ENCODE peak calls at places on chromosomes 13 and 19, in five cellular contexts. One of them, this sample, is unnamed.

GRCh38 chr13:112722433-112723250 is 32.8 kb downstream of the ATP11A start:
- DNase-seq in transverse colon: no peak
- DNase-seq in tibial artery: no peak
- DNase-seq in dorsolateral prefrontal cortex: no peak
- DNase-seq in cardiac fibroblast: peak; percentile 95
- DNase-seq in this sample: no peak

GRCh38 chr19:7868671-7869452 is 5.3 kb downstream of the PRR36 start:
- DNase-seq in transverse colon: peak; percentile 83
- DNase-seq in dorsolateral prefrontal cortex: no peak
- DNase-seq in tibial artery: peak; percentile 33
- DNase-seq in cardiac fibroblast: peak; percentile 57
- DNase-seq in this sample: peak; percentile 97

GRCh38 chr13:49643003-49643651 is 14.8 kb downstream of the ARL11 start:
- DNase-seq in dorsolateral prefrontal cortex: no peak
- DNase-seq in transverse colon: no peak
- DNase-seq in tibial artery: no peak
- DNase-seq in cardiac fibroblast: no peak
- DNase-seq in this sample: no peak

GRCh38 chr19:1217366-1217765 is 11.8 kb downstream of the STK11 start:
- DNase-seq in transverse colon: no peak
- DNase-seq in dorsolateral prefrontal cortex: no peak
- DNase-seq in cardiac fibroblast: no peak
- DNase-seq in tibial artery: no peak
- DNase-seq in this sample: no peak

GRCh38 chr19:343941-344624 is 513 bp downstream of the MIER2 start:
- DNase-seq in dorsolateral prefrontal cortex: no peak
- DNase-seq in transverse colon: no peak
- DNase-seq in cardiac fibroblast: peak; percentile 31
- DNase-seq in tibial artery: no peak
- DNase-seq in this sample: no peak

GRCh38 chr13:76638882-76639281 is 247.3 kb downstream of the KCTD12 start:
- DNase-seq in dorsolateral prefrontal cortex: no peak
- DNase-seq in cardiac fibroblast: no peak
- DNase-seq in tibial artery: no peak
- DNase-seq in transverse colon: no peak
- DNase-seq in this sample: no peak

GRCh38 chr19:47760632-47760999 is 15.3 kb downstream of the NOP53 start:
- DNase-seq in tibial artery: no peak
- DNase-seq in cardiac fibroblast: no peak
- DNase-seq in transverse colon: no peak
- DNase-seq in dorsolateral prefrontal cortex: no peak
- DNase-seq in this sample: no peak

GRCh38 chr19:45162464-45163143 is 1.8 kb upstream of the NKPD1 start:
- DNase-seq in transverse colon: no peak
- DNase-seq in cardiac fibroblast: no peak
- DNase-seq in tibial artery: no peak
- DNase-seq in dorsolateral prefrontal cortex: no peak
- DNase-seq in this sample: no peak

GRCh38 chr13:75486146-75486545 is 4.2 kb upstream of the TBC1D4 start:
- DNase-seq in tibial artery: no peak
- DNase-seq in dorsolateral prefrontal cortex: no peak
- DNase-seq in cardiac fibroblast: no peak
- DNase-seq in transverse colon: no peak
- DNase-seq in this sample: no peak

GRCh38 chr19:15672580-15673175 is at the start of gene CYP4F12:
- DNase-seq in cardiac fibroblast: peak; percentile 67
- DNase-seq in transverse colon: peak; percentile 96
- DNase-seq in tibial artery: peak; percentile 75
- DNase-seq in dorsolateral prefrontal cortex: no peak
- DNase-seq in this sample: no peak

GRCh38 chr13:31742102-31742695 is 2.9 kb downstream of the RXFP2 start:
- DNase-seq in dorsolateral prefrontal cortex: peak; percentile 48
- DNase-seq in tibial artery: peak; percentile 66
- DNase-seq in cardiac fibroblast: peak; percentile 84
- DNase-seq in transverse colon: peak; percentile 55
- DNase-seq in this sample: peak; percentile 65

GRCh38 chr13:89150362-89150761 is 1479.2 kb downstream of the SLITRK5 start:
- DNase-seq in dorsolateral prefrontal cortex: no peak
- DNase-seq in tibial artery: no peak
- DNase-seq in transverse colon: no peak
- DNase-seq in cardiac fibroblast: peak; percentile 46
- DNase-seq in this sample: no peak

GRCh38 chr13:48876289-48876688 is 99.4 kb upstream of the FNDC3A start:
- DNase-seq in tibial artery: no peak
- DNase-seq in cardiac fibroblast: no peak
- DNase-seq in transverse colon: no peak
- DNase-seq in dorsolateral prefrontal cortex: no peak
- DNase-seq in this sample: no peak

GRCh38 chr19:9362905-9363304 is at the start of gene ZNF177:
- DNase-seq in dorsolateral prefrontal cortex: no peak
- DNase-seq in tibial artery: no peak
- DNase-seq in cardiac fibroblast: peak; percentile 3
- DNase-seq in transverse colon: no peak
- DNase-seq in this sample: no peak

GRCh38 chr13:19981685-19982238 is 23.2 kb downstream of the ZMYM2 start:
- DNase-seq in cardiac fibroblast: no peak
- DNase-seq in transverse colon: no peak
- DNase-seq in tibial artery: no peak
- DNase-seq in dorsolateral prefrontal cortex: no peak
- DNase-seq in this sample: no peak

GRCh38 chr13:72820156-72820897 is 38.4 kb downstream of the PIBF1 start:
- DNase-seq in tibial artery: no peak
- DNase-seq in cardiac fibroblast: peak; percentile 36
- DNase-seq in transverse colon: no peak
- DNase-seq in dorsolateral prefrontal cortex: no peak
- DNase-seq in this sample: no peak

GRCh38 chr19:10126213-10126639 is 6.5 kb upstream of the EIF3G start:
- DNase-seq in tibial artery: no peak
- DNase-seq in transverse colon: no peak
- DNase-seq in cardiac fibroblast: no peak
- DNase-seq in dorsolateral prefrontal cortex: no peak
- DNase-seq in this sample: no peak

GRCh38 chr19:46953955-46954501 is 65.6 kb upstream of the NPAS1 start:
- DNase-seq in dorsolateral prefrontal cortex: no peak
- DNase-seq in transverse colon: no peak
- DNase-seq in tibial artery: no peak
- DNase-seq in cardiac fibroblast: no peak
- DNase-seq in this sample: no peak

GRCh38 chr13:94454906-94455305 is 24.6 kb downstream of the DCT start:
- DNase-seq in cardiac fibroblast: no peak
- DNase-seq in tibial artery: no peak
- DNase-seq in transverse colon: no peak
- DNase-seq in dorsolateral prefrontal cortex: no peak
- DNase-seq in this sample: no peak

GRCh38 chr13:74883834-74884233 is 598.1 kb downstream of the TBC1D4 start:
- DNase-seq in dorsolateral prefrontal cortex: no peak
- DNase-seq in cardiac fibroblast: peak; percentile 19
- DNase-seq in transverse colon: no peak
- DNase-seq in tibial artery: no peak
- DNase-seq in this sample: no peak

GRCh38 chr13:29849731-29850212 is 645 bp downstream of the UBL3 start:
- DNase-seq in transverse colon: peak; percentile 69
- DNase-seq in cardiac fibroblast: peak; percentile 53
- DNase-seq in tibial artery: peak; percentile 67
- DNase-seq in dorsolateral prefrontal cortex: peak; percentile 51
- DNase-seq in this sample: peak; percentile 42

DNA sequence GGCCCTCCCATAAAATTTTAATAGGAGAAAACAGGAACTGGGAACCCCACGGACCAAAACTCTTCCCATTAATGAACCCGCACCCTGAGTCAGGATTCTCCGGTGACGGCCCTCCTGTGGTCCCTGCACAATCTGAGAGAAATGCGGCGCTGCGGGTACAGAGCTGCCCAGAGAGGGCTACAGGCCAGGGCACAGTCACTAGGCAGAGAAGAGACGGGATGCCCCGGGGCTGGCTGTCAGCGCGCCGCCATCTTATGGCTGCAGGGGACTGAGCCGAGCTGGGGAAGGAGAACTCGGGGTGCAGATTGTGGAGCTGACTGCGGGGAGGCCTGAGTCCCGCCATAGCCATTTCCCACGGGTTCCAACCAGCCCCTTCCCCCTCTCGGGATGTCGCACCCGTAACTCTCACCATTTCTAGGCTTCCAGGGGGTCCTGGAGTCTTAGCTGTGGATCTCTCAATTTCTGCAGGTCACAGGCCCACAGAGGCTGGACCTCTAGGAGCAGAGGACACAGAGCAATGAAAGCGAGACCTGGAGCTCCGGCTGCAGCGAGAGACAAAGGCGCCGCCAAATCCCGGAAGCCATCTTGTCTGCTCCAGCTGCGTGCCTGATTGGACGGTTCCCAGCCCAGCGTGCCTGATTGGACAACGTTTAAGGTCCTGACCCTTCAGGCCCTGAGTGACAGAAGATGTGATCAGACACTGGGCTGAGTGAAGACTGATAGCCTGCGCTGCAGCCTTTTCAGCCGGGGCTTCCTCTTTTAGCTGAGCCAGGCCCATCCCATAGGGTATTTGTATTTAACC is at the start of gene ZNF675:
- DNase-seq in tibial artery: peak; percentile 95
- DNase-seq in dorsolateral prefrontal cortex: peak; percentile 93
- DNase-seq in cardiac fibroblast: peak; percentile 91
- DNase-seq in transverse colon: peak; percentile 93
- DNase-seq in this sample: peak; percentile 81
- TF ChIP-seq CTCF in tibial artery: peak; percentile 5
- TF ChIP-seq CTCF in dorsolateral prefrontal cortex: peak; percentile 10
- TF ChIP-seq CTCF in cardiac fibroblast: peak; percentile 15
- TF ChIP-seq CTCF in transverse colon: no peak
- TF ChIP-seq CTCF in this sample: no peak

DNA sequence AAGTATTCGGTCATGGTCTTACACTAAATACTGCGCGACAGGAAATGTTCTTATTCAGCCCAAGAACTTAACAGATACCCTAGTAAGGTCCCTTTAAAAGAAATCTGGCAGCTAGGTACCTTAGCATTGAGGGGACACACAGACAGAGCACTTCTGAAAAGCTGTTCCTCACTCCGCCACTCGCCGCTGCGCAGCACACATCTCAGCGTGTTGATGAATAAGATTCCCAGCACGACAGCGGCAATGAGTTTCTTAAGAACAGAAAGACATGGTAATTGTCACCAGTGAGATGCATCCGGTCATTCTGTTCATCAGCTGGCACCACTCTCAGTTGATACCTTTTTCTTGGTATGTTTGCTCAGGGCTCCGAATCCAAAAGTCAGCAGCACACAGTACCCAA is 39.9 kb downstream of the TMTC4 start:
- DNase-seq in transverse colon: no peak
- DNase-seq in cardiac fibroblast: no peak
- DNase-seq in dorsolateral prefrontal cortex: no peak
- DNase-seq in tibial artery: no peak
- DNase-seq in this sample: no peak
- TF ChIP-seq CTCF in transverse colon: no peak
- TF ChIP-seq CTCF in cardiac fibroblast: no peak
- TF ChIP-seq CTCF in dorsolateral prefrontal cortex: no peak
- TF ChIP-seq CTCF in tibial artery: no peak
- TF ChIP-seq CTCF in this sample: no peak

GRCh38 chr19:14545716-14546082 is 16.3 kb downstream of the TECR start:
- DNase-seq in cardiac fibroblast: no peak
- DNase-seq in tibial artery: no peak
- DNase-seq in transverse colon: no peak
- DNase-seq in dorsolateral prefrontal cortex: no peak
- DNase-seq in this sample: no peak
- TF ChIP-seq CTCF in cardiac fibroblast: no peak
- TF ChIP-seq CTCF in tibial artery: no peak
- TF ChIP-seq CTCF in transverse colon: no peak
- TF ChIP-seq CTCF in dorsolateral prefrontal cortex: no peak
- TF ChIP-seq CTCF in this sample: no peak

GRCh38 chr13:86974995-86975328 is 696.2 kb upstream of the SLITRK5 start:
- DNase-seq in tibial artery: no peak
- DNase-seq in transverse colon: no peak
- DNase-seq in dorsolateral prefrontal cortex: no peak
- DNase-seq in cardiac fibroblast: no peak
- DNase-seq in this sample: no peak
- TF ChIP-seq CTCF in tibial artery: no peak
- TF ChIP-seq CTCF in transverse colon: no peak
- TF ChIP-seq CTCF in dorsolateral prefrontal cortex: no peak
- TF ChIP-seq CTCF in cardiac fibroblast: no peak
- TF ChIP-seq CTCF in this sample: no peak

GRCh38 chr19:37692956-37693660 is 26.5 kb downstream of the ZNF607 start:
- DNase-seq in transverse colon: no peak
- DNase-seq in cardiac fibroblast: no peak
- DNase-seq in tibial artery: no peak
- DNase-seq in dorsolateral prefrontal cortex: no peak
- DNase-seq in this sample: no peak

GRCh38 chr19:37695144-37695899 is 24.2 kb downstream of the ZNF607 start:
- DNase-seq in tibial artery: no peak
- DNase-seq in transverse colon: no peak
- DNase-seq in cardiac fibroblast: no peak
- DNase-seq in dorsolateral prefrontal cortex: no peak
- DNase-seq in this sample: no peak

GRCh38 chr19:37691881-37692504 is 27.6 kb downstream of the ZNF607 start:
- DNase-seq in dorsolateral prefrontal cortex: peak; percentile 85
- DNase-seq in cardiac fibroblast: peak; percentile 92
- DNase-seq in tibial artery: peak; percentile 78
- DNase-seq in transverse colon: peak; percentile 84
- DNase-seq in this sample: peak; percentile 64
- TF ChIP-seq CTCF in dorsolateral prefrontal cortex: peak; percentile 61
- TF ChIP-seq CTCF in cardiac fibroblast: no peak
- TF ChIP-seq CTCF in tibial artery: no peak
- TF ChIP-seq CTCF in transverse colon: no peak
- TF ChIP-seq CTCF in this sample: no peak

DNA sequence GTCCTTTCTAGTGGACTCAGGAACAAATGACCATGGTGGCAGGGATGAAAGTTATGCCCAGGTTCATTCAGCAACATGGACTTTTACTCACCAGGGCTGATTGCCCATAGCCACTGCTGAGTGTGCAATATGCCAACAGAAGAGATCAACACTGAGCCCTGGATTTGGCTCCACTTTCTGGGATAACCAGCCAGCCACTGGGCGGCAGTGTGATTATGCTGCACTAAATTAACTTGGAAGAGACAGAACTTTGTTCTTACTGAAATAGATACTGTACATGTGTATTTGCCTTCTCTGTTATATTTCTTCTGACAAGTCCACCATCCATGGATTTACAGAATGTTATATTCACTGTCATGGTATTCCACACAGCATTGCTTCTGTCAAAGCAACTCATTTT is 257.4 kb downstream of the TDRD3 start:
- DNase-seq in cardiac fibroblast: peak; percentile 46
- DNase-seq in dorsolateral prefrontal cortex: no peak
- DNase-seq in transverse colon: no peak
- DNase-seq in tibial artery: peak; percentile 37
- DNase-seq in this sample: no peak
- TF ChIP-seq CTCF in cardiac fibroblast: peak; percentile 66
- TF ChIP-seq CTCF in dorsolateral prefrontal cortex: peak; percentile 61
- TF ChIP-seq CTCF in transverse colon: no peak
- TF ChIP-seq CTCF in tibial artery: peak; percentile 52
- TF ChIP-seq CTCF in this sample: peak; percentile 18